ENCODE peak calls at places on chromosomes 16 and 17, in four cellular contexts. O is CD8-positive, alpha-beta memory T cell; W is D341Med; C is psoas muscle. E is an unnamed sample.

GRCh38 chr17:53227514-53227913 is 595.2 kb upstream of the KIF2B start:
- DNase-seq in O (no peak), W (no peak), C (no peak), E (no peak)

GRCh38 chr17:78416791-78417530 is 38.5 kb downstream of the PGS1 start:
- DNase-seq in O (no peak), W (no peak), C (no peak), E (no peak)

GRCh38 chr17:77901476-77901875 is 57.0 kb upstream of the TNRC6C start:
- DNase-seq in O (no peak), W (no peak), C (no peak), E (no peak)

GRCh38 chr16:27649021-27649420 is 99.1 kb downstream of the KATNIP start:
- DNase-seq in O (no peak), W (no peak), C (no peak), E (no peak)

GRCh38 chr17:58172369-58173071 is 5.7 kb downstream of the OR4D2 start:
- DNase-seq in O (peak), W (peak), C (no peak), E (peak)

GRCh38 chr17:79340771-79341528 is 266.3 kb downstream of the ENGASE start:
- DNase-seq in O (no peak), W (no peak), C (no peak), E (no peak)

GRCh38 chr17:13154932-13155331 is 137.1 kb upstream of the ELAC2 start:
- DNase-seq in O (no peak), W (no peak), C (no peak), E (no peak)

GRCh38 chr17:62162898-62163297 is 97.8 kb upstream of the MED13 start:
- DNase-seq in O (no peak), W (no peak), C (no peak), E (no peak)

GRCh38 chr16:70737377-70738082 is 51.7 kb upstream of the MTSS2 start:
- DNase-seq in O (peak), W (no peak), C (peak), E (peak)

GRCh38 chr17:50618300-50618699 is 16.4 kb upstream of the ABCC3 start:
- DNase-seq in O (no peak), W (no peak), C (no peak), E (no peak)

GRCh38 chr17:78933959-78934568 is 8.9 kb upstream of the TIMP2 start:
- DNase-seq in O (no peak), W (no peak), C (peak), E (no peak)

GRCh38 chr17:12918132-12918531 is 99.7 kb downstream of the ELAC2 start:
- DNase-seq in O (no peak), W (no peak), C (no peak), E (no peak)

GRCh38 chr17:51745993-51746392 is 412.5 kb downstream of the CA10 start:
- DNase-seq in O (no peak), W (no peak), C (no peak), E (no peak)

GRCh38 chr17:72467841-72468653 is 347.2 kb downstream of the SOX9 start:
- DNase-seq in O (no peak), W (no peak), C (no peak), E (no peak)

GRCh38 chr16:79580465-79581200 is 19.9 kb downstream of the MAF start:
- DNase-seq in O (no peak), W (no peak), C (no peak), E (no peak)

GRCh38 chr17:81482673-81483072 is 29.9 kb downstream of the ACTG1 start:
- DNase-seq in O (no peak), W (no peak), C (no peak), E (no peak)

GRCh38 chr16:8788578-8789172 is 8.8 kb downstream of the TMEM186 start:
- DNase-seq in O (no peak), W (no peak), C (no peak), E (no peak)

GRCh38 chr16:28917095-28917494 is 7.9 kb downstream of the RABEP2 start:
- DNase-seq in O (no peak), W (peak), C (no peak), E (no peak)

GRCh38 chr17:58643147-58643546 is 48.7 kb downstream of the TEX14 start:
- DNase-seq in O (no peak), W (no peak), C (no peak), E (no peak)

GRCh38 chr16:610513-611381 is 20.0 kb upstream of the WFIKKN1 start:
- DNase-seq in O (peak), W (peak), C (peak), E (peak)

GRCh38 chr16:67448580-67448979 is 17.7 kb downstream of the HSD11B2 start:
- DNase-seq in O (no peak), W (no peak), C (no peak), E (no peak)

GRCh38 chr16:81421536-81421935 is 23.1 kb upstream of the CMIP start:
- DNase-seq in O (no peak), W (no peak), C (no peak), E (no peak)

GRCh38 chr17:7590743-7591142 is 849 bp upstream of the SOX15 start:
- DNase-seq in O (no peak), W (peak), C (no peak), E (no peak)

GRCh38 chr16:9378876-9379275 is 287.4 kb downstream of the HAPSTR1 start:
- DNase-seq in O (no peak), W (no peak), C (no peak), E (no peak)

GRCh38 chr17:82745524-82745923 is 6.3 kb upstream of the TBCD start:
- DNase-seq in O (no peak), W (no peak), C (no peak), E (no peak)

GRCh38 chr17:44059101-44059892 is 7.2 kb downstream of the LSM12 start:
- DNase-seq in O (no peak), W (no peak), C (no peak), E (no peak)

GRCh38 chr16:14193316-14193871 is 122.3 kb downstream of the MRTFB start:
- DNase-seq in O (no peak), W (no peak), C (no peak), E (no peak)

GRCh38 chr16:27149986-27150385 is 53.3 kb upstream of the KDM8 start:
- DNase-seq in O (no peak), W (no peak), C (no peak), E (no peak)